ENCODE peak calls at places on chromosomes 5 and 9, in six cellular contexts. One of them, this sample, is unnamed.

GRCh38 chr9:137113385-137114159 is 961 bp downstream of the DPP7 start:
- DNase-seq in HCT116: no peak
- DNase-seq in neural progenitor cell: no peak
- DNase-seq in IMR-90: no peak
- DNase-seq in H1: peak; percentile 66
- DNase-seq in astrocyte: no peak
- DNase-seq in this sample: no peak

GRCh38 chr5:109865636-109866035 is 175.9 kb downstream of the MAN2A1 start:
- DNase-seq in HCT116: no peak
- DNase-seq in neural progenitor cell: no peak
- DNase-seq in IMR-90: peak; percentile 98
- DNase-seq in H1: no peak
- DNase-seq in astrocyte: peak; percentile 100
- DNase-seq in this sample: peak; percentile 100

GRCh38 chr9:93680445-93681315 is 104.3 kb downstream of the PHF2 start:
- DNase-seq in HCT116: no peak
- DNase-seq in neural progenitor cell: no peak
- DNase-seq in IMR-90: no peak
- DNase-seq in H1: peak; percentile 43
- DNase-seq in astrocyte: no peak
- DNase-seq in this sample: no peak

GRCh38 chr5:89045216-89045615 is 162.2 kb upstream of the MEF2C start:
- DNase-seq in HCT116: no peak
- DNase-seq in neural progenitor cell: no peak
- DNase-seq in IMR-90: no peak
- DNase-seq in H1: no peak
- DNase-seq in astrocyte: no peak
- DNase-seq in this sample: no peak

GRCh38 chr9:70412678-70413426 is 1.6 kb downstream of the KLF9 start:
- DNase-seq in HCT116: no peak
- DNase-seq in neural progenitor cell: peak; percentile 52
- DNase-seq in IMR-90: peak; percentile 79
- DNase-seq in H1: peak; percentile 59
- DNase-seq in astrocyte: peak; percentile 77
- DNase-seq in this sample: peak; percentile 82

GRCh38 chr9:72557549-72557948 is 36.1 kb downstream of the TMC1 start:
- DNase-seq in HCT116: peak; percentile 94
- DNase-seq in neural progenitor cell: no peak
- DNase-seq in IMR-90: peak; percentile 97
- DNase-seq in H1: no peak
- DNase-seq in astrocyte: peak; percentile 91
- DNase-seq in this sample: peak; percentile 94

GRCh38 chr5:169827769-169828168 is 152.5 kb downstream of the INSYN2B start:
- DNase-seq in HCT116: no peak
- DNase-seq in neural progenitor cell: no peak
- DNase-seq in IMR-90: peak; percentile 14
- DNase-seq in H1: no peak
- DNase-seq in astrocyte: no peak
- DNase-seq in this sample: no peak

GRCh38 chr5:172858990-172859811 is 25.1 kb downstream of the ERGIC1 start:
- DNase-seq in HCT116: no peak
- DNase-seq in neural progenitor cell: no peak
- DNase-seq in IMR-90: peak; percentile 93
- DNase-seq in H1: no peak
- DNase-seq in astrocyte: peak; percentile 78
- DNase-seq in this sample: peak; percentile 78

GRCh38 chr9:134403292-134403681 is 77.0 kb downstream of the RXRA start:
- DNase-seq in HCT116: no peak
- DNase-seq in neural progenitor cell: no peak
- DNase-seq in IMR-90: no peak
- DNase-seq in H1: no peak
- DNase-seq in astrocyte: no peak
- DNase-seq in this sample: no peak

GRCh38 chr5:109656829-109657228 is 32.9 kb upstream of the MAN2A1 start:
- DNase-seq in HCT116: no peak
- DNase-seq in neural progenitor cell: no peak
- DNase-seq in IMR-90: peak; percentile 29
- DNase-seq in H1: no peak
- DNase-seq in astrocyte: peak; percentile 95
- DNase-seq in this sample: peak; percentile 50

GRCh38 chr5:151870820-151871219 is 53.8 kb downstream of the GLRA1 start:
- DNase-seq in HCT116: no peak
- DNase-seq in neural progenitor cell: no peak
- DNase-seq in IMR-90: peak; percentile 42
- DNase-seq in H1: no peak
- DNase-seq in astrocyte: peak; percentile 62
- DNase-seq in this sample: peak; percentile 74

GRCh38 chr5:89313804-89314588 is 431.0 kb upstream of the MEF2C start:
- DNase-seq in HCT116: peak; percentile 41
- DNase-seq in neural progenitor cell: no peak
- DNase-seq in IMR-90: peak; percentile 96
- DNase-seq in H1: no peak
- DNase-seq in astrocyte: peak; percentile 99
- DNase-seq in this sample: peak; percentile 99

GRCh38 chr9:134706522-134706921 is 64.9 kb downstream of the COL5A1 start:
- DNase-seq in HCT116: no peak
- DNase-seq in neural progenitor cell: no peak
- DNase-seq in IMR-90: peak; percentile 28
- DNase-seq in H1: no peak
- DNase-seq in astrocyte: no peak
- DNase-seq in this sample: no peak

GRCh38 chr9:121292051-121292450 is 24.1 kb downstream of the GSN start:
- DNase-seq in HCT116: no peak
- DNase-seq in neural progenitor cell: no peak
- DNase-seq in IMR-90: no peak
- DNase-seq in H1: no peak
- DNase-seq in astrocyte: no peak
- DNase-seq in this sample: no peak

GRCh38 chr9:679462-679861 is 162.0 kb upstream of the DMRT1 start:
- DNase-seq in HCT116: no peak
- DNase-seq in neural progenitor cell: no peak
- DNase-seq in IMR-90: no peak
- DNase-seq in H1: no peak
- DNase-seq in astrocyte: no peak
- DNase-seq in this sample: no peak

GRCh38 chr9:1722404-1722803 is 292.7 kb upstream of the SMARCA2 start:
- DNase-seq in HCT116: no peak
- DNase-seq in neural progenitor cell: no peak
- DNase-seq in IMR-90: no peak
- DNase-seq in H1: no peak
- DNase-seq in astrocyte: no peak
- DNase-seq in this sample: no peak

GRCh38 chr5:85049020-85049419 is 664.3 kb upstream of the EDIL3 start:
- DNase-seq in HCT116: peak; percentile 8
- DNase-seq in neural progenitor cell: peak; percentile 55
- DNase-seq in IMR-90: peak; percentile 70
- DNase-seq in H1: peak; percentile 52
- DNase-seq in astrocyte: peak; percentile 70
- DNase-seq in this sample: peak; percentile 79

GRCh38 chr5:152378730-152379129 is 26.3 kb downstream of the NMUR2 start:
- DNase-seq in HCT116: no peak
- DNase-seq in neural progenitor cell: no peak
- DNase-seq in IMR-90: no peak
- DNase-seq in H1: no peak
- DNase-seq in astrocyte: no peak
- DNase-seq in this sample: peak; percentile 6

GRCh38 chr9:111056554-111056953 is 18.3 kb upstream of the LPAR1 start:
- DNase-seq in HCT116: no peak
- DNase-seq in neural progenitor cell: no peak
- DNase-seq in IMR-90: peak; percentile 80
- DNase-seq in H1: no peak
- DNase-seq in astrocyte: peak; percentile 36
- DNase-seq in this sample: peak; percentile 42

GRCh38 chr9:131769361-131769760 is 29.5 kb upstream of the RAPGEF1 start:
- DNase-seq in HCT116: no peak
- DNase-seq in neural progenitor cell: no peak
- DNase-seq in IMR-90: no peak
- DNase-seq in H1: no peak
- DNase-seq in astrocyte: no peak
- DNase-seq in this sample: peak; percentile 7

GRCh38 chr5:9344751-9345240 is 201.1 kb downstream of the SEMA5A start:
- DNase-seq in HCT116: no peak
- DNase-seq in neural progenitor cell: no peak
- DNase-seq in IMR-90: no peak
- DNase-seq in H1: no peak
- DNase-seq in astrocyte: no peak
- DNase-seq in this sample: no peak

GRCh38 chr5:6083311-6083941 is 294.9 kb downstream of the MED10 start:
- DNase-seq in HCT116: no peak
- DNase-seq in neural progenitor cell: peak; percentile 17
- DNase-seq in IMR-90: no peak
- DNase-seq in H1: peak; percentile 49
- DNase-seq in astrocyte: no peak
- DNase-seq in this sample: no peak

GRCh38 chr5:139076117-139076516 is 122.1 kb downstream of the SIL1 start:
- DNase-seq in HCT116: no peak
- DNase-seq in neural progenitor cell: no peak
- DNase-seq in IMR-90: no peak
- DNase-seq in H1: no peak
- DNase-seq in astrocyte: no peak
- DNase-seq in this sample: no peak

GRCh38 chr5:6704361-6704851 is 8.8 kb upstream of the TENT4A start:
- DNase-seq in HCT116: no peak
- DNase-seq in neural progenitor cell: no peak
- DNase-seq in IMR-90: peak; percentile 92
- DNase-seq in H1: no peak
- DNase-seq in astrocyte: peak; percentile 94
- DNase-seq in this sample: peak; percentile 75

GRCh38 chr9:137218754-137219271 is 3.2 kb downstream of the RNF208 start:
- DNase-seq in HCT116: no peak
- DNase-seq in neural progenitor cell: no peak
- DNase-seq in IMR-90: peak; percentile 34
- DNase-seq in H1: no peak
- DNase-seq in astrocyte: peak; percentile 18
- DNase-seq in this sample: peak; percentile 45

GRCh38 chr5:20331826-20332225 is 343.8 kb upstream of the CDH18 start:
- DNase-seq in HCT116: no peak
- DNase-seq in neural progenitor cell: no peak
- DNase-seq in IMR-90: no peak
- DNase-seq in H1: no peak
- DNase-seq in astrocyte: no peak
- DNase-seq in this sample: no peak

GRCh38 chr9:80522465-80522864 is 950.7 kb downstream of the TLE4 start:
- DNase-seq in HCT116: no peak
- DNase-seq in neural progenitor cell: no peak
- DNase-seq in IMR-90: peak; percentile 11
- DNase-seq in H1: no peak
- DNase-seq in astrocyte: peak; percentile 1
- DNase-seq in this sample: peak; percentile 1

GRCh38 chr5:142798099-142798768 is 28.1 kb downstream of the ARHGAP26 start:
- DNase-seq in HCT116: no peak
- DNase-seq in neural progenitor cell: no peak
- DNase-seq in IMR-90: no peak
- DNase-seq in H1: no peak
- DNase-seq in astrocyte: no peak
- DNase-seq in this sample: no peak
- H3K4me2 ChIP-seq in HCT116: no peak overlapping the region
- H3K4me2 ChIP-seq in neural progenitor cell: no peak overlapping the region
- H3K4me2 ChIP-seq in IMR-90: no peak overlapping the region
- H3K4me2 ChIP-seq in H1: no peak overlapping the region
- H3K4me2 ChIP-seq in astrocyte: no peak overlapping the region
- H3K4me2 ChIP-seq in this sample: no peak overlapping the region

DNA sequence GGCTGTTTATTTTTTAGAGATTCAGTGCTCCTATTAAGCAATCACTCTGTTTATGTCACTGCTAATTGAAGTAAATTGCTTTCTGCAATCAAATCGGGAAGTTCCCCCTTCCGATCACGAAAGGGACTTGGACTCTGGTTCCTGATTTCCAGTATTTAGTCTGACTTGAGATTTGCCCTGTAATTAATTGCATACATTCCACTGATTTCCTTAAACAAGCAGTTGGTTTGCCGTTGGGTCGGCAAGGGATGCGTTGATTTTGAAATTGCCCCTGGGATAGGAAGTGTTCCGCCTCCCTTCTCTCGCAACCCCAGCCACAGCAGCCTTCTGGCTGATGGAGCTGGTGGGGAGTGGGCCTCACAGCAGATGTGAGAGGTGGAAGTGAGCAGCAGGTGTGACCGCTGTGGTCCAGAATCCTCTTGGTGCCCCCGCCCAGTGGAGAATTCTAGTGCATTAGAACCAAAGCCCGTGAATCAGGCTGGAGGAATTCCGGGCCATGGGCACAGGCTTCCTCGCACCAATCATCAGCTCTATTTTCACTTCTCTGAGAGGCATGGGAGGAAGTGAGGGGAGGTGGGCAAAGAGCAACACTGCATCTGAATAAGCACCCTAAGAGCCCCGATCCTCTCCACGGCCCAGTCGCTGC is 102.5 kb downstream of the SPRY4 start:
- DNase-seq in HCT116: no peak
- DNase-seq in neural progenitor cell: no peak
- DNase-seq in IMR-90: no peak
- DNase-seq in H1: no peak
- DNase-seq in astrocyte: no peak
- DNase-seq in this sample: no peak
- H3K4me2 ChIP-seq in HCT116: no peak overlapping the region
- H3K4me2 ChIP-seq in neural progenitor cell: no peak overlapping the region
- H3K4me2 ChIP-seq in IMR-90: no peak overlapping the region
- H3K4me2 ChIP-seq in H1: no peak overlapping the region
- H3K4me2 ChIP-seq in astrocyte: no peak overlapping the region
- H3K4me2 ChIP-seq in this sample: no peak overlapping the region

DNA sequence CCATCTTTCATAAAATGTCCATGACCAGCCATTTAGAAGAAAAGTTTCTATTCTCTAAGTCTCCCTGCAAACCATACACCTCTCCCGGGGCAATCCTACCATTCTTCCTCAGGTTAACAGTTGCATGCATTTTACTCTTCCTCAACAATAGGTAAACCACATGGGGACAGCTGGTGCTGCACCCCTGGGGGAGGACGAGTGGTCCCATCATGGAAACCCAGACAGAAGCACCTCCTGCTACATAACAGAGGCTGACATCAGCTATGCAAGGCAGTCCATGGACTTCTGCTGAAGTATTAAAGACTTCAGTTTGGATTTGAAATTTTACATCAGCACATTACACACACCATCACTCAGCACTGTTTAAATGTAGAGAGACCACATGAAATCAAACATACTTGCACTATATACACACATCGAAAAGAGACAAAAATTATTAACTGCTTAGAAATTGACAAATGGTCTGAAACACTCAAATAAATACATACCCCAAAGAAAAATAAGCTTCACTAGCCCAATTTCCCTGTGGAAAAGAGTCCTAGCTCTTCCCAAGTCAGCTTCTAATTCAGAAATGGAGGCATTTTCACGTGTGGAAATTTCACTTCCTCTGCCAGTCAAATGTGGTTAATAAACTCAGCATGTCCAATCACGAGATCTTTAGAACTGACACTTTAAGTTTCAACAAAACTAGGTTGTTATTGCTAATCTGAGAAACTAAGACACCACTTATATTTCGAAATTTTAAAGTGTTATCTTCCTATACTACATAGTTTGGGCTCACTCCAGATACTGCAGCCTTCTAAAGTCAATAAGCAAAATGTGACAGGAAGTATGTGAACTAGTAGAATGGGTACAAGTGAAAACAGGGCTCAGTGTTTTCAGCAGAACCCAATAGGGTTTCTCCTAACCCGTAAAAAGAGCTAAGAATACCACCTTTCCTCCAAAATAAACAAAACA is 173.3 kb downstream of the ROR2 start:
- DNase-seq in HCT116: no peak
- DNase-seq in neural progenitor cell: no peak
- DNase-seq in IMR-90: peak; percentile 61
- DNase-seq in H1: no peak
- DNase-seq in astrocyte: peak; percentile 31
- DNase-seq in this sample: peak; percentile 87
- H3K4me2 ChIP-seq in HCT116: no peak overlapping the region
- H3K4me2 ChIP-seq in neural progenitor cell: no peak overlapping the region
- H3K4me2 ChIP-seq in IMR-90: peak overlapping the region; percentile 61
- H3K4me2 ChIP-seq in H1: no peak overlapping the region
- H3K4me2 ChIP-seq in astrocyte: no peak overlapping the region
- H3K4me2 ChIP-seq in this sample: peak overlapping the region; percentile 46

GRCh38 chr5:34719029-34719428 is 62.9 kb downstream of the RAI14 start:
- DNase-seq in HCT116: no peak
- DNase-seq in neural progenitor cell: no peak
- DNase-seq in IMR-90: no peak
- DNase-seq in H1: no peak
- DNase-seq in astrocyte: no peak
- DNase-seq in this sample: no peak
- H3K4me2 ChIP-seq in HCT116: no peak overlapping the region
- H3K4me2 ChIP-seq in neural progenitor cell: no peak overlapping the region
- H3K4me2 ChIP-seq in IMR-90: no peak overlapping the region
- H3K4me2 ChIP-seq in H1: peak overlapping the region; percentile 50
- H3K4me2 ChIP-seq in astrocyte: peak overlapping the region; percentile 85
- H3K4me2 ChIP-seq in this sample: no peak overlapping the region